ENCODE peak calls at places on chromosomes 16 and 17, in eight cellular contexts. V, U, G, O, H, T, S and B are unnamed samples.

GRCh38 chr16:81632392-81633146 is 146.5 kb upstream of the PLCG2 start:
- DNase-seq in V (no peak), U (peak; percentile 94), G (no peak), O (peak; percentile 82), H (no peak), T (no peak), S (no peak), B (peak; percentile 75)

GRCh38 chr16:89188064-89188441 is 12.3 kb downstream of the SLC22A31 start:
- DNase-seq in V (no peak), U (no peak), G (no peak), O (no peak), H (no peak), T (no peak), S (no peak), B (no peak)

GRCh38 chr16:72860726-72861562 is 187.0 kb downstream of the ZFHX3 start:
- DNase-seq in V (no peak), U (no peak), G (no peak), O (peak; percentile 56), H (no peak), T (no peak), S (no peak), B (no peak)

GRCh38 chr17:76381633-76382304 is 2.6 kb upstream of the SPHK1 start:
- DNase-seq in V (no peak), U (peak; percentile 49), G (no peak), O (peak; percentile 55), H (peak; percentile 56), T (no peak), S (no peak), B (no peak)

GRCh38 chr16:50476486-50477260 is 71.5 kb upstream of the NKD1 start:
- DNase-seq in V (peak; percentile 34), U (no peak), G (no peak), O (no peak), H (no peak), T (no peak), S (no peak), B (no peak)

GRCh38 chr16:88685156-88686061 is 898 bp downstream of the SNAI3 start:
- DNase-seq in V (no peak), U (peak; percentile 67), G (no peak), O (peak; percentile 65), H (peak; percentile 56), T (no peak), S (peak; percentile 28), B (peak; percentile 87)

GRCh38 chr17:6043405-6043804 is 26.8 kb upstream of the WSCD1 start:
- DNase-seq in V (no peak), U (no peak), G (no peak), O (no peak), H (no peak), T (no peak), S (no peak), B (peak; percentile 21)

GRCh38 chr17:48492401-48493298 is 38.2 kb downstream of the HOXB1 start:
- DNase-seq in V (peak; percentile 91), U (peak; percentile 74), G (peak; percentile 76), O (peak; percentile 74), H (peak; percentile 68), T (peak; percentile 72), S (peak; percentile 26), B (peak; percentile 89)

GRCh38 chr16:67560827-67561342 is 1.4 kb upstream of the CTCF start:
- DNase-seq in V (peak; percentile 38), U (no peak), G (no peak), O (peak; percentile 23), H (no peak), T (no peak), S (no peak), B (peak; percentile 48)

GRCh38 chr17:72556944-72557826 is 436.4 kb downstream of the SOX9 start:
- DNase-seq in V (no peak), U (peak; percentile 57), G (peak; percentile 20), O (peak; percentile 56), H (peak; percentile 83), T (peak; percentile 39), S (peak; percentile 31), B (peak; percentile 81)

GRCh38 chr17:17749025-17749772 is 67.9 kb downstream of the RAI1 start:
- DNase-seq in V (no peak), U (no peak), G (no peak), O (no peak), H (no peak), T (no peak), S (no peak), B (peak; percentile 85)

GRCh38 chr16:53960050-53960812 is 256.3 kb downstream of the FTO start:
- DNase-seq in V (no peak), U (no peak), G (no peak), O (no peak), H (no peak), T (no peak), S (no peak), B (no peak)

GRCh38 chr16:46573834-46574159 is 47.4 kb downstream of the SHCBP1 start:
- DNase-seq in V (no peak), U (no peak), G (no peak), O (no peak), H (no peak), T (no peak), S (no peak), B (no peak)

GRCh38 chr17:49486012-49486641 is 9.0 kb upstream of the NGFR start:
- DNase-seq in V (no peak), U (no peak), G (peak; percentile 27), O (no peak), H (no peak), T (no peak), S (no peak), B (no peak)

GRCh38 chr17:56648814-56649213 is 55.3 kb downstream of the NOG start:
- DNase-seq in V (no peak), U (no peak), G (no peak), O (no peak), H (no peak), T (no peak), S (no peak), B (no peak)

GRCh38 chr17:62657664-62658063 is 30.2 kb downstream of the MRC2 start:
- DNase-seq in V (peak; percentile 49), U (no peak), G (no peak), O (no peak), H (no peak), T (no peak), S (peak; percentile 31), B (no peak)

GRCh38 chr16:73504591-73504990 is 456.7 kb upstream of the ZFHX3 start:
- DNase-seq in V (no peak), U (no peak), G (no peak), O (no peak), H (no peak), T (no peak), S (no peak), B (no peak)

GRCh38 chr17:80125656-80126448 is 21.1 kb downstream of the EIF4A3 start:
- DNase-seq in V (peak; percentile 39), U (peak; percentile 72), G (no peak), O (no peak), H (peak; percentile 24), T (no peak), S (no peak), B (no peak)

GRCh38 chr16:89917773-89918452 is 749 bp upstream of the MC1R start:
- DNase-seq in V (peak; percentile 93), U (peak; percentile 73), G (peak; percentile 60), O (peak; percentile 90), H (peak; percentile 67), T (peak; percentile 82), S (peak; percentile 78), B (peak; percentile 94)

GRCh38 chr17:55405600-55405999 is 16.0 kb downstream of the MMD start:
- DNase-seq in V (no peak), U (no peak), G (no peak), O (no peak), H (no peak), T (no peak), S (no peak), B (no peak)

GRCh38 chr17:55411463-55411855 is 10.2 kb downstream of the MMD start:
- DNase-seq in V (no peak), U (no peak), G (no peak), O (no peak), H (no peak), T (no peak), S (no peak), B (no peak)

GRCh38 chr17:55410722-55411462 is 10.7 kb downstream of the MMD start:
- DNase-seq in V (no peak), U (no peak), G (no peak), O (peak; percentile 71), H (no peak), T (peak; percentile 34), S (no peak), B (no peak)

GRCh38 chr17:55409030-55409800 is 12.4 kb downstream of the MMD start:
- DNase-seq in V (no peak), U (no peak), G (no peak), O (no peak), H (no peak), T (no peak), S (no peak), B (no peak)

GRCh38 chr17:55407641-55408566 is 13.7 kb downstream of the MMD start:
- DNase-seq in V (no peak), U (no peak), G (no peak), O (no peak), H (no peak), T (no peak), S (no peak), B (no peak)
- H3K36me3 ChIP-seq in V (peaks cover 56% of the 10 kb centered on the region), U (peaks cover 50% of the 10 kb centered on the region), G (no peaks in the 10 kb centered on the region), O (no peaks in the 10 kb centered on the region), H (no peaks in the 10 kb centered on the region), T (peaks cover 95% of the 10 kb centered on the region), S (no peaks in the 10 kb centered on the region), B (peaks cover 100% of the 10 kb centered on the region)

GRCh38 chr17:39197380-39198185 is at the start of gene CACNB1:
- DNase-seq in V (peak; percentile 90), U (peak; percentile 65), G (peak; percentile 80), O (peak; percentile 76), H (peak; percentile 73), T (peak; percentile 84), S (peak; percentile 83), B (peak; percentile 90)

GRCh38 chr17:39200957-39201510 is 951 bp downstream of the RPL19 start:
- DNase-seq in V (no peak), U (no peak), G (no peak), O (no peak), H (no peak), T (no peak), S (no peak), B (no peak)

GRCh38 chr17:39199986-39200879 is at the start of gene RPL19:
- DNase-seq in V (peak; percentile 97), U (peak; percentile 96), G (peak; percentile 85), O (peak; percentile 95), H (peak; percentile 91), T (peak; percentile 90), S (peak; percentile 84), B (peak; percentile 95)

GRCh38 chr17:39198186-39198566 is 707 bp upstream of the CACNB1 start:
- DNase-seq in V (no peak), U (no peak), G (no peak), O (peak; percentile 35), H (no peak), T (no peak), S (no peak), B (no peak)

GRCh38 chr17:39199673-39199985 is 454 bp upstream of the RPL19 start:
- DNase-seq in V (no peak), U (no peak), G (no peak), O (no peak), H (no peak), T (no peak), S (no peak), B (no peak)
- TF ChIP-seq POLR2A in V (no peak), U (no peak), G (no peak), O (no peak), H (no peak), T (no peak), S (peak; percentile 42), B (no peak)

GRCh38 chr17:64357191-64357981 is 33.3 kb downstream of the PECAM1 start:
- DNase-seq in V (peak; percentile 91), U (peak; percentile 94), G (no peak), O (no peak), H (peak; percentile 22), T (peak; percentile 77), S (no peak), B (no peak)
- TF ChIP-seq CTCF in V (no peak), U (no peak), G (no peak), O (no peak), H (no peak), T (no peak), S (no peak), B (no peak)

GRCh38 chr17:27615121-27615520 is 15.9 kb upstream of the LGALS9 start:
- DNase-seq in V (no peak), U (peak; percentile 11), G (no peak), O (no peak), H (no peak), T (no peak), S (no peak), B (no peak)
- H3K36me3 ChIP-seq in V (peaks cover 33% of the 10 kb centered on the region), U (peaks cover 72% of the 10 kb centered on the region), G (no peaks in the 10 kb centered on the region), O (no peaks in the 10 kb centered on the region), H (peaks cover 55% of the 10 kb centered on the region), T (peaks cover 92% of the 10 kb centered on the region), S (no peaks in the 10 kb centered on the region), B (peaks cover 100% of the 10 kb centered on the region)